ENCODE peak calls at places on chromosomes 12 and 14, in seven cellular contexts. M is COR-L47; T is activated gamma-delta T cell treated with anti-CD3 and anti-CD28 coated beads, Interleukin-2, amount 50 U/mL, for 16 hours; N is aorta; E is activated naive CD8-positive, alpha-beta T cell treated with anti-CD3 and anti-CD28 coated beads, Interleukin-2, amount 10 ng/mL, durations not matched to agents 7 days and 5 days; G is Kasumi-1; W is effector CD4-positive, alpha-beta T cell. I is an unnamed sample.

GRCh38 chr14:73237786-73238261 is 518 bp downstream of the PAPLN start:
- DNase-seq in E (no peak), N (no peak), T (no peak), W (no peak), M (no peak), G (no peak), I (no peak)

GRCh38 chr12:106097011-106097410 is 41.7 kb downstream of the NUAK1 start:
- DNase-seq in G (no peak), W (no peak), T (no peak), M (no peak), E (no peak), N (no peak), I (no peak)

GRCh38 chr14:104470588-104470987 is 109.0 kb upstream of the C14orf180 start:
- DNase-seq in G (no peak), N (no peak), T (no peak), M (no peak), E (no peak), W (no peak), I (no peak)

GRCh38 chr14:21095430-21096205 is 2.8 kb downstream of the ZNF219 start:
- DNase-seq in G (no peak), T (no peak), M (no peak), E (no peak), W (no peak), N (no peak), I (peak)

GRCh38 chr12:95220726-95221125 is 3.1 kb downstream of the VEZT start:
- DNase-seq in N (no peak), G (no peak), W (no peak), M (no peak), E (no peak), T (no peak), I (no peak)

GRCh38 chr14:50542941-50543418 is 10.6 kb upstream of the MAP4K5 start:
- DNase-seq in G (peak), W (peak), E (no peak), T (no peak), M (peak), N (no peak), I (peak)

GRCh38 chr12:125249066-125249824 is 184.0 kb downstream of the AACS start:
- DNase-seq in E (no peak), N (no peak), G (no peak), W (no peak), T (no peak), M (no peak), I (no peak)

GRCh38 chr14:58104808-58105207 is 47.2 kb downstream of the ARMH4 start:
- DNase-seq in E (no peak), T (no peak), N (no peak), W (no peak), M (no peak), G (no peak), I (no peak)

GRCh38 chr14:102029956-102030355 is 56.9 kb downstream of the HSP90AA1 start:
- DNase-seq in M (peak), G (no peak), E (no peak), W (no peak), N (no peak), T (no peak), I (no peak)

GRCh38 chr14:34650786-34651584 is 21.0 kb upstream of the SNX6 start:
- DNase-seq in N (peak), T (no peak), E (no peak), W (no peak), G (no peak), M (no peak), I (no peak)

GRCh38 chr14:72559669-72560068 is 334.2 kb downstream of the DPF3 start:
- DNase-seq in E (no peak), M (no peak), T (no peak), N (no peak), G (no peak), W (no peak), I (peak)

GRCh38 chr12:7905071-7905470 is 30.9 kb downstream of the SLC2A3 start:
- DNase-seq in N (no peak), E (no peak), W (no peak), G (no peak), T (no peak), M (peak), I (peak)

GRCh38 chr12:107014050-107014449 is 27.1 kb upstream of the MTERF2 start:
- DNase-seq in T (no peak), G (no peak), M (peak), E (no peak), W (no peak), N (no peak), I (peak)

GRCh38 chr12:4227046-4227445 is 46.5 kb upstream of the CCND2 start:
- DNase-seq in M (no peak), W (no peak), E (no peak), T (no peak), N (no peak), G (no peak), I (no peak)

GRCh38 chr12:127987199-127987901 is 279.6 kb upstream of the TMEM132C start:
- DNase-seq in G (no peak), E (no peak), M (no peak), T (no peak), N (no peak), W (no peak), I (no peak)

GRCh38 chr12:46675736-46676135 is 150.1 kb downstream of the SLC38A4 start:
- DNase-seq in M (peak), E (no peak), G (peak), W (no peak), N (peak), T (no peak), I (no peak)

GRCh38 chr12:22437031-22437806 is 102.7 kb upstream of the ST8SIA1 start:
- DNase-seq in E (no peak), W (no peak), M (no peak), G (no peak), N (no peak), T (no peak), I (no peak)

GRCh38 chr12:92928431-92928961 is 599 bp downstream of the EEA1 start:
- DNase-seq in E (no peak), W (peak), N (peak), G (no peak), T (peak), M (no peak), I (peak)

I was measured in cerebellar cortex.